ENCODE peak calls at places on chromosomes 1 and 21, in six cellular contexts. U is nucleus accumbens; Q is RWPE2; Z is stimulated activated CD8-positive, alpha-beta memory T cell treated with anti-CD3 and anti-CD28 coated beads, Interleukin-4, amount 100 ng/mL, for 4 hours; O is K562; A is activated naive CD4-positive, alpha-beta T cell treated with anti-CD3 and anti-CD28 coated beads, Interleukin-2, amount 10 ng/mL, durations not matched to agents 7 days and 5 days. M is an unnamed sample.

GRCh38 chr1:234558186-234558836 is 51.7 kb downstream of the IRF2BP2 start:
- DNase-seq in Z (no peak), O (peak), U (no peak), A (no peak), Q (no peak), M (peak)

GRCh38 chr1:246095441-246095840 is 411.6 kb downstream of the SMYD3 start:
- DNase-seq in Q (no peak), Z (no peak), O (no peak), A (no peak), U (no peak), M (no peak)

GRCh38 chr1:98402860-98403259 is 258.7 kb upstream of the SNX7 start:
- DNase-seq in A (no peak), U (no peak), Z (no peak), Q (no peak), O (no peak), M (no peak)

GRCh38 chr1:227917081-227917950 is 30.4 kb downstream of the WNT9A start:
- DNase-seq in U (peak), A (no peak), Z (no peak), Q (no peak), O (no peak), M (no peak)

GRCh38 chr1:229095325-229095724 is 175.6 kb upstream of the RAB4A start:
- DNase-seq in U (no peak), O (no peak), Q (no peak), Z (no peak), A (no peak), M (no peak)

GRCh38 chr1:88060112-88060673 is 623.9 kb upstream of the PKN2 start:
- DNase-seq in Q (no peak), A (no peak), O (no peak), U (no peak), Z (no peak), M (no peak)

GRCh38 chr1:19038732-19039131 is 82.3 kb upstream of the IFFO2 start:
- DNase-seq in O (no peak), U (no peak), Z (no peak), Q (no peak), A (no peak), M (no peak)

GRCh38 chr1:150243003-150243402 is 7.1 kb upstream of the ANP32E start:
- DNase-seq in A (no peak), O (no peak), Q (no peak), U (no peak), Z (no peak), M (no peak)

GRCh38 chr1:84355556-84355955 is 42.7 kb upstream of the DNASE2B start:
- DNase-seq in Z (no peak), U (no peak), O (no peak), Q (no peak), A (no peak), M (no peak)

GRCh38 chr1:24504560-24504959 is 1.9 kb downstream of the RCAN3 start:
- DNase-seq in Q (no peak), O (no peak), A (no peak), Z (no peak), U (no peak), M (no peak)

GRCh38 chr21:15063821-15064575 is 802 bp downstream of the NRIP1 start:
- DNase-seq in Q (peak), Z (no peak), O (peak), U (peak), A (no peak), M (peak)

GRCh38 chr1:39571178-39571483 is 5.5 kb downstream of the PABPC4 start:
- DNase-seq in Q (no peak), A (no peak), Z (no peak), U (no peak), O (no peak), M (no peak)